ENCODE peak calls at places on chromosomes 2 and 18, in five cellular contexts. One of them, this sample, is unnamed.

GRCh38 chr2:64866797-64867196 is 122.4 kb upstream of the SLC1A4 start:
- DNase-seq in colonic mucosa: peak
- DNase-seq in BJ: peak
- DNase-seq in CD4-positive, alpha-beta T cell: no peak
- DNase-seq in Calu3: no peak
- DNase-seq in this sample: no peak

GRCh38 chr2:208072250-208072892 is 47.0 kb upstream of the PLEKHM3 start:
- DNase-seq in BJ: no peak
- DNase-seq in colonic mucosa: peak
- DNase-seq in CD4-positive, alpha-beta T cell: peak
- DNase-seq in Calu3: peak
- DNase-seq in this sample: peak

GRCh38 chr2:47354013-47354816 is 48.7 kb upstream of the MSH2 start:
- DNase-seq in Calu3: peak
- DNase-seq in CD4-positive, alpha-beta T cell: no peak
- DNase-seq in colonic mucosa: peak
- DNase-seq in BJ: no peak
- DNase-seq in this sample: no peak

GRCh38 chr2:237316339-237316738 is 97.6 kb downstream of the COL6A3 start:
- DNase-seq in CD4-positive, alpha-beta T cell: no peak
- DNase-seq in Calu3: no peak
- DNase-seq in BJ: no peak
- DNase-seq in colonic mucosa: no peak
- DNase-seq in this sample: no peak

GRCh38 chr2:54457326-54458023 is 1.3 kb downstream of the SPTBN1 start:
- DNase-seq in CD4-positive, alpha-beta T cell: no peak
- DNase-seq in BJ: no peak
- DNase-seq in Calu3: peak
- DNase-seq in colonic mucosa: no peak
- DNase-seq in this sample: peak

GRCh38 chr2:70085711-70086277 is 1.5 kb upstream of the PCBP1 start:
- DNase-seq in Calu3: no peak
- DNase-seq in BJ: no peak
- DNase-seq in CD4-positive, alpha-beta T cell: no peak
- DNase-seq in colonic mucosa: no peak
- DNase-seq in this sample: no peak

GRCh38 chr2:133768261-133769021 is 200.2 kb upstream of the NCKAP5 start:
- DNase-seq in Calu3: no peak
- DNase-seq in BJ: no peak
- DNase-seq in CD4-positive, alpha-beta T cell: no peak
- DNase-seq in colonic mucosa: no peak
- DNase-seq in this sample: no peak

GRCh38 chr2:118580651-118581050 is 266.8 kb downstream of the EN1 start:
- DNase-seq in BJ: no peak
- DNase-seq in Calu3: no peak
- DNase-seq in colonic mucosa: no peak
- DNase-seq in CD4-positive, alpha-beta T cell: no peak
- DNase-seq in this sample: no peak

GRCh38 chr2:236496311-236496710 is 73.3 kb upstream of the ACKR3 start:
- DNase-seq in colonic mucosa: no peak
- DNase-seq in Calu3: no peak
- DNase-seq in BJ: no peak
- DNase-seq in CD4-positive, alpha-beta T cell: no peak
- DNase-seq in this sample: no peak

GRCh38 chr2:9982891-9983290 is 31.4 kb downstream of the GRHL1 start:
- DNase-seq in colonic mucosa: no peak
- DNase-seq in Calu3: no peak
- DNase-seq in BJ: no peak
- DNase-seq in CD4-positive, alpha-beta T cell: no peak
- DNase-seq in this sample: no peak

GRCh38 chr2:37843554-37843953 is 81.5 kb upstream of the RMDN2 start:
- DNase-seq in colonic mucosa: no peak
- DNase-seq in BJ: peak
- DNase-seq in Calu3: no peak
- DNase-seq in CD4-positive, alpha-beta T cell: no peak
- DNase-seq in this sample: no peak

GRCh38 chr2:55403177-55403998 is 16.3 kb downstream of the CCDC88A start:
- DNase-seq in colonic mucosa: no peak
- DNase-seq in CD4-positive, alpha-beta T cell: no peak
- DNase-seq in BJ: no peak
- DNase-seq in Calu3: no peak
- DNase-seq in this sample: no peak

GRCh38 chr18:12010187-12010802 is 29.0 kb downstream of the IMPA2 start:
- DNase-seq in BJ: no peak
- DNase-seq in Calu3: no peak
- DNase-seq in CD4-positive, alpha-beta T cell: no peak
- DNase-seq in colonic mucosa: no peak
- DNase-seq in this sample: no peak

GRCh38 chr2:177460973-177461585 is 68.5 kb downstream of the AGPS start:
- DNase-seq in CD4-positive, alpha-beta T cell: no peak
- DNase-seq in BJ: no peak
- DNase-seq in Calu3: no peak
- DNase-seq in colonic mucosa: no peak
- DNase-seq in this sample: no peak

GRCh38 chr2:236176417-236176816 is 8.2 kb upstream of the GBX2 start:
- DNase-seq in colonic mucosa: no peak
- DNase-seq in Calu3: peak
- DNase-seq in BJ: no peak
- DNase-seq in CD4-positive, alpha-beta T cell: no peak
- DNase-seq in this sample: peak

GRCh38 chr2:136052374-136053362 is 65.3 kb downstream of the CXCR4 start:
- DNase-seq in BJ: no peak
- DNase-seq in Calu3: no peak
- DNase-seq in CD4-positive, alpha-beta T cell: no peak
- DNase-seq in colonic mucosa: no peak
- DNase-seq in this sample: peak

GRCh38 chr2:200567932-200568331 is 17.9 kb upstream of the AOX1 start:
- DNase-seq in Calu3: no peak
- DNase-seq in colonic mucosa: no peak
- DNase-seq in CD4-positive, alpha-beta T cell: no peak
- DNase-seq in BJ: no peak
- DNase-seq in this sample: no peak

GRCh38 chr2:241924069-241924908 is 54.8 kb downstream of the RTP5 start:
- DNase-seq in BJ: no peak
- DNase-seq in Calu3: no peak
- DNase-seq in CD4-positive, alpha-beta T cell: no peak
- DNase-seq in colonic mucosa: no peak
- DNase-seq in this sample: no peak

GRCh38 chr2:119943058-119943457 is 69.8 kb upstream of the EPB41L5 start:
- DNase-seq in colonic mucosa: no peak
- DNase-seq in CD4-positive, alpha-beta T cell: no peak
- DNase-seq in BJ: peak
- DNase-seq in Calu3: no peak
- DNase-seq in this sample: no peak

GRCh38 chr2:98771771-98772521 is 41.0 kb upstream of the MGAT4A start:
- DNase-seq in Calu3: no peak
- DNase-seq in CD4-positive, alpha-beta T cell: peak
- DNase-seq in BJ: no peak
- DNase-seq in colonic mucosa: no peak
- DNase-seq in this sample: no peak

GRCh38 chr2:30267161-30267568 is 35.8 kb downstream of the LBH start:
- DNase-seq in colonic mucosa: no peak
- DNase-seq in BJ: no peak
- DNase-seq in Calu3: no peak
- DNase-seq in CD4-positive, alpha-beta T cell: no peak
- DNase-seq in this sample: no peak

GRCh38 chr18:22505136-22505535 is 87.4 kb upstream of the CTAGE1 start:
- DNase-seq in CD4-positive, alpha-beta T cell: no peak
- DNase-seq in colonic mucosa: no peak
- DNase-seq in Calu3: no peak
- DNase-seq in BJ: peak
- DNase-seq in this sample: no peak

GRCh38 chr2:156192468-156192867 is 140.1 kb downstream of the NR4A2 start:
- DNase-seq in colonic mucosa: no peak
- DNase-seq in CD4-positive, alpha-beta T cell: no peak
- DNase-seq in BJ: no peak
- DNase-seq in Calu3: no peak
- DNase-seq in this sample: no peak

GRCh38 chr2:7325186-7325585 is 408.0 kb downstream of the RNF144A start:
- DNase-seq in colonic mucosa: no peak
- DNase-seq in Calu3: no peak
- DNase-seq in CD4-positive, alpha-beta T cell: no peak
- DNase-seq in BJ: no peak
- DNase-seq in this sample: no peak

GRCh38 chr2:118875298-118875697 is 27.9 kb upstream of the EN1 start:
- DNase-seq in CD4-positive, alpha-beta T cell: no peak
- DNase-seq in colonic mucosa: no peak
- DNase-seq in BJ: no peak
- DNase-seq in Calu3: no peak
- DNase-seq in this sample: no peak

GRCh38 chr2:29443086-29443485 is 327.9 kb downstream of the CLIP4 start:
- DNase-seq in colonic mucosa: no peak
- DNase-seq in Calu3: no peak
- DNase-seq in BJ: no peak
- DNase-seq in CD4-positive, alpha-beta T cell: no peak
- DNase-seq in this sample: no peak

GRCh38 chr2:100403722-100404121 is 13.7 kb downstream of the CHST10 start:
- DNase-seq in Calu3: no peak
- DNase-seq in colonic mucosa: no peak
- DNase-seq in BJ: no peak
- DNase-seq in CD4-positive, alpha-beta T cell: no peak
- DNase-seq in this sample: no peak

GRCh38 chr18:5051207-5051606 is 145.8 kb downstream of the AKAIN1 start:
- DNase-seq in colonic mucosa: no peak
- DNase-seq in BJ: no peak
- DNase-seq in CD4-positive, alpha-beta T cell: no peak
- DNase-seq in Calu3: no peak
- DNase-seq in this sample: no peak

GRCh38 chr18:79974025-79974424 is 9.6 kb downstream of the HSBP1L1 start:
- DNase-seq in Calu3: no peak
- DNase-seq in colonic mucosa: no peak
- DNase-seq in BJ: no peak
- DNase-seq in CD4-positive, alpha-beta T cell: no peak
- DNase-seq in this sample: no peak

GRCh38 chr2:205563646-205564045 is 118.7 kb upstream of the NRP2 start:
- DNase-seq in colonic mucosa: peak
- DNase-seq in BJ: no peak
- DNase-seq in CD4-positive, alpha-beta T cell: no peak
- DNase-seq in Calu3: peak
- DNase-seq in this sample: peak

GRCh38 chr2:143551946-143552655 is 422.9 kb downstream of the ARHGAP15 start:
- DNase-seq in colonic mucosa: no peak
- DNase-seq in BJ: no peak
- DNase-seq in CD4-positive, alpha-beta T cell: no peak
- DNase-seq in Calu3: no peak
- DNase-seq in this sample: no peak

GRCh38 chr2:12061317-12061716 is 314.9 kb downstream of the LPIN1 start:
- DNase-seq in BJ: no peak
- DNase-seq in colonic mucosa: no peak
- DNase-seq in Calu3: no peak
- DNase-seq in CD4-positive, alpha-beta T cell: no peak
- DNase-seq in this sample: no peak

GRCh38 chr2:19947184-19947940 is 42.5 kb downstream of the WDR35 start:
- DNase-seq in Calu3: no peak
- DNase-seq in BJ: no peak
- DNase-seq in CD4-positive, alpha-beta T cell: no peak
- DNase-seq in colonic mucosa: no peak
- DNase-seq in this sample: no peak

GRCh38 chr18:74840492-74841167 is 243.0 kb downstream of the ZNF407 start:
- DNase-seq in CD4-positive, alpha-beta T cell: no peak
- DNase-seq in Calu3: no peak
- DNase-seq in BJ: no peak
- DNase-seq in colonic mucosa: no peak
- DNase-seq in this sample: no peak

GRCh38 chr2:73249636-73250035 is 15.5 kb downstream of the CCT7 start:
- DNase-seq in colonic mucosa: no peak
- DNase-seq in Calu3: no peak
- DNase-seq in BJ: no peak
- DNase-seq in CD4-positive, alpha-beta T cell: no peak
- DNase-seq in this sample: no peak

GRCh38 chr2:214671330-214671850 is 138.1 kb downstream of the BARD1 start:
- DNase-seq in colonic mucosa: no peak
- DNase-seq in BJ: no peak
- DNase-seq in CD4-positive, alpha-beta T cell: no peak
- DNase-seq in Calu3: no peak
- DNase-seq in this sample: no peak
- TF ChIP-seq CTCF in colonic mucosa: no peak
- TF ChIP-seq CTCF in BJ: no peak
- TF ChIP-seq CTCF in CD4-positive, alpha-beta T cell: no peak
- TF ChIP-seq CTCF in Calu3: no peak
- TF ChIP-seq CTCF in this sample: no peak

DNA sequence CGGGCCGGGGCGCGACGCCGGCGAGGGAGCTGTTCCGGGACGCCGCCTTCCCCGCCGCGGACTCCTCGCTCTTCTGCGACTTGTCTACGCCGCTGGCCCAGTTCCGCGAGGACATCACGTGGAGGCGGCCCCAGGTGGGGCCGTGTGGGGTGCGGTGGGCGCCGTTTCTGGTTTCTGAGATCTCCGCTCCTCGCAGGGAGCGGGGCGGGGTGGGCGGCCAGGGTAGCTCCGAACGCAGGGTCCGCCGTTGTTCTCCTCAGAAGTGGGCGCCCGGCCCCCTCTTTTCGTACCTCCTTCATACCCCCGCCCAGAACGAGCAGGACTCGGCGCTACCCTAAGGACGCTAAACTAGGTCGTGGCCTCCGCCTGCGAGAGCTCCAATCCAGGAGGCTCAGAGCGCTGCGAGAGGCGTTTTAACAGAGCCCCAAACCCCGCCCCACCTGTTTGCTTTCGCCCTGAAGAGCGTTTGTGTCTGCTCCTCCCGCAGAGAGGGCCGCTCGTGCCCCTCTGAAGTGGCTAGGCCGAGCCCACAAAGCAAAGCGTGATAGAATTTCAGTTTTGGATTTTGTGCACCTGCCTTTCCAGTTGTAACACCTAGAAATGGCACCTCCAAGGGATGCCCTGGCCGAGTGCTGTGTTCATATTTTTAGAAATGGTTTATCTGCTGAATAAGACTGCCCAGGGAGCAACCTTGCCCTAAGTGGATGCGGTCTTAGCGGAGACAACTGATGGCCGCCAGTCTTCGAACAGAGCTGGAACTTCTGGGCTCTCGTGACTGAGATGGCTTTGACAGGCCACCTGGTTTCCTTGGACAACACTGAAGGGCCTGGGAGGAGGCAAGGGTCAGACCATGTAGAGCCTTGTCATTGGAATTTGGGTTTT is 626 bp downstream of the CAPN10 start:
- DNase-seq in BJ: no peak
- DNase-seq in colonic mucosa: peak
- DNase-seq in CD4-positive, alpha-beta T cell: peak
- DNase-seq in Calu3: peak
- DNase-seq in this sample: no peak
- TF ChIP-seq CTCF in BJ: no peak
- TF ChIP-seq CTCF in colonic mucosa: no peak
- TF ChIP-seq CTCF in CD4-positive, alpha-beta T cell: no peak
- TF ChIP-seq CTCF in Calu3: no peak
- TF ChIP-seq CTCF in this sample: no peak

GRCh38 chr2:197710424-197711042 is 5.4 kb downstream of the MARS2 start:
- DNase-seq in BJ: no peak
- DNase-seq in Calu3: no peak
- DNase-seq in CD4-positive, alpha-beta T cell: no peak
- DNase-seq in colonic mucosa: no peak
- DNase-seq in this sample: peak
- TF ChIP-seq CTCF in BJ: no peak
- TF ChIP-seq CTCF in Calu3: no peak
- TF ChIP-seq CTCF in CD4-positive, alpha-beta T cell: no peak
- TF ChIP-seq CTCF in colonic mucosa: no peak
- TF ChIP-seq CTCF in this sample: no peak

GRCh38 chr18:34655131-34655530 is 55.0 kb upstream of the DTNA start:
- DNase-seq in Calu3: no peak
- DNase-seq in BJ: no peak
- DNase-seq in CD4-positive, alpha-beta T cell: no peak
- DNase-seq in colonic mucosa: no peak
- DNase-seq in this sample: no peak
- TF ChIP-seq CTCF in Calu3: no peak
- TF ChIP-seq CTCF in BJ: no peak
- TF ChIP-seq CTCF in CD4-positive, alpha-beta T cell: no peak
- TF ChIP-seq CTCF in colonic mucosa: no peak
- TF ChIP-seq CTCF in this sample: no peak

This sample was measured in GM13976.